ENCODE peak calls at places on chromosomes 5 and 9, in four cellular contexts. R, S, C and B are unnamed samples. For H3K36me3, the result is how much of the 10 kb centered on the place peaks cover.

GRCh38 chr9:77848428-77848827 is 183.2 kb downstream of the GNAQ start:
- DNase-seq in R (no peak), S (no peak), C (no peak), B (no peak)

GRCh38 chr9:109903515-109904138 is 123.6 kb downstream of the PALM2AKAP2 start:
- DNase-seq in S (peak), R (peak), C (peak), B (no peak)

GRCh38 chr9:8205580-8205979 is 406.0 kb upstream of the DMAC1 start:
- DNase-seq in R (no peak), C (no peak), S (no peak), B (no peak)

GRCh38 chr5:77437194-77437593 is 54.9 kb downstream of the WDR41 start:
- DNase-seq in S (no peak), R (no peak), C (no peak), B (no peak)

GRCh38 chr5:59126665-59127354 is 543.9 kb downstream of the RAB3C start:
- DNase-seq in C (no peak), S (no peak), R (peak), B (no peak)

GRCh38 chr9:36874921-36875320 is 159.1 kb downstream of the PAX5 start:
- DNase-seq in R (no peak), S (no peak), C (no peak), B (no peak)

GRCh38 chr5:115723224-115723623 is 93.2 kb downstream of the CDO1 start:
- DNase-seq in S (no peak), R (no peak), C (no peak), B (no peak)

GRCh38 chr5:128579669-128580068 is 41.6 kb upstream of the FBN2 start:
- DNase-seq in S (no peak), C (no peak), R (no peak), B (no peak)

GRCh38 chr5:154779105-154779504 is 23.9 kb downstream of the LARP1 start:
- DNase-seq in S (no peak), C (no peak), R (no peak), B (no peak)

GRCh38 chr9:2134391-2134790 is 119.2 kb downstream of the SMARCA2 start:
- DNase-seq in S (no peak), C (no peak), R (peak), B (no peak)

GRCh38 chr9:565528-565927 is 276.0 kb upstream of the DMRT1 start:
- DNase-seq in R (no peak), S (no peak), C (no peak), B (peak)

GRCh38 chr5:61626639-61627282 is 294.7 kb downstream of the ZSWIM6 start:
- DNase-seq in S (no peak), R (no peak), C (no peak), B (peak)

GRCh38 chr9:17462869-17463464 is 115.9 kb upstream of the SH3GL2 start:
- DNase-seq in C (peak), S (no peak), R (peak), B (no peak)

GRCh38 chr9:31807574-31808256 is 576.7 kb upstream of the ACO1 start:
- DNase-seq in R (no peak), C (no peak), S (no peak), B (no peak)

GRCh38 chr5:32586251-32586642 is 890 bp downstream of the SUB1 start:
- DNase-seq in R (no peak), S (no peak), C (no peak), B (no peak)

GRCh38 chr5:137659209-137659608 is 76.7 kb downstream of the KLHL3 start:
- DNase-seq in S (no peak), C (no peak), R (no peak), B (no peak)

GRCh38 chr5:177494356-177495195 is 2.8 kb downstream of the PDLIM7 start:
- DNase-seq in R (peak), C (no peak), S (no peak), B (no peak)
- H3K4me3 ChIP-seq in R (no peak), C (no peak), S (no peak), B (no peak)

GRCh38 chr5:177596775-177597238 is 3.1 kb upstream of the B4GALT7 start:
- DNase-seq in R (no peak), C (no peak), S (no peak), B (no peak)
- H3K36me3 ChIP-seq in R (under half), C (under half), S (under half), B (under half)

GRCh38 chr5:103283869-103284268 is 25.3 kb downstream of the MACIR start:
- DNase-seq in C (no peak), R (no peak), S (no peak), B (no peak)
- H3K4me3 ChIP-seq in C (no peak), R (no peak), S (no peak), B (no peak)

DNA sequence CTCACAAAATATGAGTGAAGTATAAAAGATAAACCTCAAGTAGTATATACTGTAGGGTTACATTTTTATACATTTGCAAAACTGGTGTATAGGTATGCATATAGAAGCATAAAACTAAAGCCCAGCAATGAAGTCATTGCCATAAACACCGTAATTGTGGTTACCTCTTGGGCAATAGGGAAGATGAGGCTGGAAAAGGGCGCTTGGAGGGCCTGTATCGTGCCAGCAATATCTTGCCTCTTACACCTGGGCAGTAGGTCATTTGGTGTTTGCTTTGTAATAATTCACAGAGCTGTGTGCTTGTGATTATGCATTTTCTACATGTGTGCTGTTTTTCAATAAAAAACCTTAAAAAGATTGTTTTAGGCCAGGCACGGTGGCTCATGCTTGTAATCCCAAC is 45.2 kb downstream of the KDM4C start:
- DNase-seq in R (no peak), S (no peak), C (no peak), B (no peak)
- H3K36me3 ChIP-seq in R (under half), S (under half), C (under half), B (under half)

GRCh38 chr9:136978073-136978864 is 965 bp downstream of the PTGDS start:
- DNase-seq in C (peak), S (peak), R (peak), B (no peak)

GRCh38 chr9:136974834-136975535 is 2.3 kb upstream of the PTGDS start:
- DNase-seq in S (no peak), R (no peak), C (no peak), B (no peak)

GRCh38 chr9:136973618-136974617 is 3.4 kb upstream of the PTGDS start:
- DNase-seq in C (no peak), R (no peak), S (no peak), B (no peak)

GRCh38 chr9:136977223-136978072 is at the start of gene PTGDS:
- DNase-seq in S (no peak), C (no peak), R (no peak), B (no peak)

DNA sequence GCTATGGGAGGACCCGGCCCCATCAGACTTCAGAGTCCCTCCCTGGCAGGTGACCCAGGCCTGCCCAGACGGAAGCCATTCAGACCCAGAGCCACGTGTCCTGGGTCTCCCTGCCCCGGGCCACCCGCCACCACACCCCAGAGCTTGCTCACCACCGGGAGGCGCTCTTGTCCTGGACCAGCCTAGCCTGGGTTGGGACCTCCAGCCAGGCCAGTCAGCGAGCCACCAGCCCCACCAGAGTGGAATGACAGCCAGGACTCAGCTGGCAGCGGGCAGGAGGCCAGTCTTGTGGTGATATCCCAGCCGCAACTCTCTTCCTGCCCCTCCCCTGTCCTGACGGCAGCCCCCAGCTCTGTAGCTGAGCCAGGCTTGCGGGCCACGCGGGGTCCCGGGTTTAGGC is 1.7 kb upstream of the PTGDS start:
- DNase-seq in R (no peak), S (peak), C (no peak), B (no peak)
- H3K4me3 ChIP-seq in R (no peak), S (peak), C (no peak), B (no peak)

GRCh38 chr5:126814721-126815404 is 37.9 kb downstream of the LMNB1 start:
- DNase-seq in C (no peak), S (no peak), R (no peak), B (no peak)

GRCh38 chr5:126810983-126811382 is 34.0 kb downstream of the LMNB1 start:
- DNase-seq in S (no peak), C (no peak), R (no peak), B (no peak)

GRCh38 chr5:126811515-126812198 is 34.7 kb downstream of the LMNB1 start:
- DNase-seq in C (no peak), S (peak), R (no peak), B (no peak)

GRCh38 chr5:126809932-126810331 is 33.0 kb downstream of the LMNB1 start:
- DNase-seq in S (no peak), R (no peak), C (no peak), B (no peak)

DNA sequence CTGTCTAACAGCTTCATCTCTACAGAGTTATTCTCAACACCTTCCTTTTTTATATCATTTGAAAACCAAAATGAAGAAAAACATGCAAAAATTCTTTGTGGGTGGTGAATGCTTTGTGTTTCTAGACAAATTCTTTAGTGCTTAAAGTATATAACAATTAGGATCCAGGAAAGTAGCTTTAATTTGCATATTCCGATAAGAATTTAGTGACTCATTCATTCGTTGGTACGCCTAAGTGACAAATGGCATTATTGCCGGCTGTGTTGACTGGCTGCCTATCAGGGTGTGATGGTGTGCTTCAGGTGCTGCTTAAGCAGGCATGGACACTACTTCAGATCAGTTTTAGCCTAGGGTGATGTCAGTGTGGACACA is 35.2 kb downstream of the LMNB1 start:
- DNase-seq in C (no peak), R (no peak), S (no peak), B (no peak)
- H3K36me3 ChIP-seq in C (under half), R (under half), S (under half), B (under half)

GRCh38 chr9:73152445-73152844 is 780 bp downstream of the ANXA1 start:
- DNase-seq in R (no peak), S (peak), C (no peak), B (no peak)
- H3K4me3 ChIP-seq in R (peak), S (peak), C (peak), B (no peak)

GRCh38 chr9:89354471-89354870 is 36.2 kb downstream of the SECISBP2 start:
- DNase-seq in C (no peak), S (no peak), R (no peak), B (no peak)
- H3K36me3 ChIP-seq in C (under half), S (half or more), R (half or more), B (under half)

GRCh38 chr9:137303893-137304382 is 1.9 kb upstream of the NRARP start:
- DNase-seq in C (no peak), R (no peak), S (no peak), B (peak)
- H3K4me3 ChIP-seq in C (no peak), R (no peak), S (no peak), B (no peak)